ENCODE peak calls at places on chromosomes 2 and 18, in seven cellular contexts. S is fibroblast of lung, U is right lobe of liver, F is thoracic aorta, P is ovary, T is SK-N-SH, I is mammary epithelial cell. Y is an unnamed sample. For H3K4me1 and H3K27me3, the result is how much of the 10 kb centered on the place peaks cover.

GRCh38 chr2:7405861-7406715 is 488.9 kb downstream of the RNF144A start:
- DNase-seq in S (no peak), U (no peak), F (no peak), P (no peak), T (no peak), I (no peak), Y (no peak)

GRCh38 chr18:22391571-22392359 is 25.9 kb downstream of the CTAGE1 start:
- DNase-seq in S (peak), U (no peak), F (peak), P (peak), T (peak), I (peak), Y (peak)

GRCh38 chr2:55585451-55586079 is 31.9 kb downstream of the PPP4R3B start:
- DNase-seq in S (peak), U (no peak), F (no peak), P (no peak), T (no peak), I (peak), Y (peak)

GRCh38 chr2:231100990-231101389 is 23.9 kb downstream of the HTR2B start:
- DNase-seq in S (no peak), U (no peak), F (no peak), P (no peak), T (no peak), I (no peak), Y (no peak)

GRCh38 chr18:50287028-50287440 is 458 bp downstream of the CXXC1 start:
- DNase-seq in S (no peak), U (peak), F (no peak), P (peak), T (no peak), I (no peak), Y (no peak)

GRCh38 chr2:73087311-73087710 is 15.8 kb upstream of the SFXN5 start:
- DNase-seq in S (no peak), U (no peak), F (no peak), P (no peak), T (no peak), I (no peak), Y (no peak)

GRCh38 chr2:223692227-223692947 is 90.2 kb upstream of the SCG2 start:
- DNase-seq in S (peak), U (peak), F (no peak), P (peak), T (peak), I (peak), Y (peak)

GRCh38 chr18:67117804-67118203 is 398.7 kb downstream of the DSEL start:
- DNase-seq in S (no peak), U (no peak), F (no peak), P (no peak), T (no peak), I (no peak), Y (no peak)

GRCh38 chr2:56117764-56118163 is 66.0 kb upstream of the CCDC85A start:
- DNase-seq in S (no peak), U (no peak), F (no peak), P (no peak), T (no peak), I (no peak), Y (peak)

GRCh38 chr2:85525029-85525428 is 13.9 kb upstream of the MAT2A start:
- DNase-seq in S (no peak), U (no peak), F (no peak), P (no peak), T (no peak), I (no peak), Y (no peak)

GRCh38 chr18:79679552-79680099 is at the start of gene CTDP1:
- DNase-seq in S (peak), U (peak), F (peak), P (peak), T (peak), I (peak), Y (peak)

GRCh38 chr18:57895182-57895581 is 92.1 kb upstream of the ATP8B1 start:
- DNase-seq in S (no peak), U (no peak), F (no peak), P (no peak), T (no peak), I (no peak), Y (no peak)

GRCh38 chr2:136291871-136292270 is 173.9 kb upstream of the CXCR4 start:
- DNase-seq in S (no peak), U (no peak), F (no peak), P (no peak), T (no peak), I (no peak), Y (no peak)

GRCh38 chr2:50118951-50119702 is 912.8 kb downstream of the NRXN1 start:
- DNase-seq in S (no peak), U (no peak), F (no peak), P (no peak), T (no peak), I (no peak), Y (no peak)

GRCh38 chr2:159427048-159427447 is 140.5 kb upstream of the WDSUB1 start:
- DNase-seq in S (no peak), U (no peak), F (no peak), P (no peak), T (no peak), I (no peak), Y (no peak)

GRCh38 chr2:240573071-240573515 is 4.8 kb downstream of the RNPEPL1 start:
- DNase-seq in S (no peak), U (peak), F (no peak), P (no peak), T (no peak), I (no peak), Y (no peak)

GRCh38 chr2:232204457-232204931 is 174.1 kb upstream of the ALPP start:
- DNase-seq in S (no peak), U (peak), F (no peak), P (peak), T (no peak), I (no peak), Y (no peak)

GRCh38 chr2:241560181-241560882 is 1.8 kb downstream of the BOK start:
- DNase-seq in S (no peak), U (no peak), F (no peak), P (no peak), T (peak), I (no peak), Y (no peak)

GRCh38 chr2:37671013-37671815 is at the start of gene CDC42EP3:
- DNase-seq in S (no peak), U (peak), F (no peak), P (peak), T (peak), I (peak), Y (peak)

GRCh38 chr2:28956890-28957289 is 24.2 kb upstream of the TOGARAM2 start:
- DNase-seq in S (peak), U (no peak), F (no peak), P (no peak), T (no peak), I (no peak), Y (peak)

GRCh38 chr2:109494842-109495241 is 118.9 kb downstream of the SEPTIN10 start:
- DNase-seq in S (no peak), U (no peak), F (no peak), P (no peak), T (no peak), I (no peak), Y (no peak)

DNA sequence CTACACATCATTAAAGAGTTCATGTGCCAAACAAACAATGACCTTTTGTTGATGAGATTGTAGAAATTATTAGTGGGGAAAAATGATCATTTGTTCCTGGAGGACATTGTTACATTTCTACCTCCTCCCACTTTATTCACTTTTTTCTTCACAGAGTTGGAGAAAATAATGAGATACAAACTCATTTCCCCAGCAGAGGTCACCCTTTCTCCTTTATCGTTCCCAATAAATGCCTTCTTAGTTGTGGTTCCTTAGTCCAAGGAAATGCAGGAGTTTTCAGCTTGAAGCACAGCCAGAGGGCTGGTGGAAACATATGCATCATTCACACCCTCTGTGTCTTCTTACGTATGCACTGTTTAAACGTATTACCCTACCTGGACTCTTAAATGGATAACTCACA is 108.8 kb downstream of the SLC4A3 start:
- DNase-seq in S (peak), U (no peak), F (no peak), P (peak), T (peak), I (peak), Y (peak)
- TF ChIP-seq CTCF in S (peak), U (peak), F (peak), P (peak), T (peak), I (peak), Y (peak)

GRCh38 chr2:118852605-118853128 is 5.2 kb upstream of the EN1 start:
- DNase-seq in S (no peak), U (no peak), F (no peak), P (no peak), T (peak), I (no peak), Y (no peak)
- H3K4me1 ChIP-seq in S (under half), U (under half), F (under half), P (under half), T (under half), I (under half), Y (under half)

GRCh38 chr18:11163668-11164067 is 14.3 kb upstream of the PIEZO2 start:
- DNase-seq in S (peak), U (peak), F (no peak), P (no peak), T (peak), I (no peak), Y (no peak)
- H3K27me3 ChIP-seq in S (under half), U (under half), F (under half), P (under half), T (under half), I (under half), Y (under half)

GRCh38 chr2:217142649-217143266 is 282.9 kb upstream of the TNP1 start:
- DNase-seq in S (no peak), U (no peak), F (no peak), P (no peak), T (peak), I (peak), Y (no peak)
- TF ChIP-seq CTCF in S (peak), U (peak), F (no peak), P (no peak), T (peak), I (peak), Y (peak)

Y was measured in foreskin keratinocyte.